ENCODE peak calls at places on chromosome 7, in five cellular contexts. U is endodermal cell; H is hepatocyte; G is CD8-positive, alpha-beta T cell; E is thyroid gland. M is an unnamed sample.

GRCh38 chr7:29345590-29345989 is 151.0 kb downstream of the CHN2 start:
- DNase-seq in U (peak), H (peak), G (peak), E (peak), M (peak)

GRCh38 chr7:132446666-132447217 is 129.5 kb downstream of the PLXNA4 start:
- DNase-seq in U (no peak), H (no peak), G (no peak), E (no peak), M (no peak)

GRCh38 chr7:106284516-106285050 is at the start of gene NAMPT:
- DNase-seq in U (peak), H (peak), G (no peak), E (peak), M (no peak)

GRCh38 chr7:30971440-30971839 is 7.7 kb downstream of the GHRHR start:
- DNase-seq in U (no peak), H (no peak), G (no peak), E (no peak), M (no peak)

GRCh38 chr7:98856021-98856422 is 13.8 kb downstream of the TMEM130 start:
- DNase-seq in U (no peak), H (no peak), G (no peak), E (no peak), M (no peak)

GRCh38 chr7:142854505-142855400 is at the start of gene EPHB6:
- DNase-seq in U (peak), H (peak), G (peak), E (peak), M (peak)

GRCh38 chr7:7175075-7175695 is 7.2 kb upstream of the C1GALT1 start:
- DNase-seq in U (no peak), H (no peak), G (no peak), E (no peak), M (no peak)

GRCh38 chr7:2577914-2578680 is 19.3 kb downstream of the IQCE start:
- DNase-seq in U (no peak), H (no peak), G (no peak), E (no peak), M (no peak)

GRCh38 chr7:123485187-123485586 is 49.2 kb downstream of the IQUB start:
- DNase-seq in U (no peak), H (no peak), G (no peak), E (no peak), M (no peak)

GRCh38 chr7:47622946-47623640 is 41.2 kb upstream of the TNS3 start:
- DNase-seq in U (no peak), H (peak), G (no peak), E (no peak), M (peak)

GRCh38 chr7:65509368-65510186 is 135.9 kb downstream of the ZNF92 start:
- DNase-seq in U (peak), H (no peak), G (no peak), E (no peak), M (no peak)

GRCh38 chr7:42068554-42069280 is 168.3 kb downstream of the GLI3 start:
- DNase-seq in U (no peak), H (no peak), G (no peak), E (peak), M (no peak)

GRCh38 chr7:134823400-134823799 is 44.0 kb downstream of the CALD1 start:
- DNase-seq in U (no peak), H (no peak), G (no peak), E (no peak), M (no peak)

GRCh38 chr7:36088966-36089365 is 64.1 kb upstream of the EEPD1 start:
- DNase-seq in U (no peak), H (no peak), G (no peak), E (no peak), M (no peak)

GRCh38 chr7:138328215-138328614 is 131.8 kb upstream of the TRIM24 start:
- DNase-seq in U (no peak), H (no peak), G (no peak), E (no peak), M (peak)

GRCh38 chr7:39421661-39422060 is 144.5 kb upstream of the YAE1 start:
- DNase-seq in U (no peak), H (no peak), G (no peak), E (no peak), M (no peak)

GRCh38 chr7:29017666-29018065 is 59.5 kb upstream of the TRIL start:
- DNase-seq in U (no peak), H (no peak), G (no peak), E (no peak), M (peak)

GRCh38 chr7:22001345-22002004 is 55.8 kb upstream of the CDCA7L start:
- DNase-seq in U (no peak), H (peak), G (no peak), E (no peak), M (peak)

GRCh38 chr7:102234131-102234530 is 52.5 kb upstream of the SH2B2 start:
- DNase-seq in U (no peak), H (no peak), G (no peak), E (no peak), M (no peak)

DNA sequence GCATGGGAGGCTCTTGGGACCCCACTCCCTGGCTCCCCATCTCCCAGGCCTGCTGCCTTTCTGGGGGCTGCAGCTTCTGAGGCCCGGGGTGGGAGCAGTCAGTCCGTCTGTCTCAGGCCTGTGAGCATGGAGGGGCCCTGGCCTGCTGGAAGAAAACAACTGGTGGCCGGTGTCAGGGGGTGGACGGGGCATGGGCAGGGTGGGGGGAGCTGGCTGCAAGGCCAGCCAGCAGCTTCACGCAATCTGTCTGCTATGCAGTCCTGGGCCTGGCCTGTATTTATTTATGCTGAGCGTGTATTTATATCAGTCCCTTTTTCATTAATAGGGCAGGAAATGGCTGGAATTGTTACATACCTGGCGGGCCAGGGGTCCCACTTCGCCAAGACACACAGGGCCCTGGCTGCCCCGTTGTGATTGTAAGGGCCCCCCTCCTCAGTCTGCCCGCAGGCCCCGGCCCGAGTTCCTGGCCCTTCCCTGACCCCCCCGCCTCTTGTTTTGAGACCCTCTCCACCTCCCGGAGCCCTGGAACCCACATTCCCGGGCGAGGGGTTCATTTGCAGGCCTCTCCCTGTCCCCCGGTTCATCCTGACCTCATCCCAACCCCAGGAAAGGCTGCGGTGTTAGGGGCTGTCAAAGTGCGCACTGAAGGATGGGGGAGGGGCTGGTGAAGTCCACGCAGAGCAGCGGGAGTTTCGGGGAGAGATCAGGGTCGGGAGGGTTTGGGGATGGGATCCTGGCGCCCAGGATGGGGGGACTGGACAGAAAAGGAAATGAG is 8.2 kb downstream of the TMEM270 start:
- DNase-seq in U (no peak), H (no peak), G (no peak), E (no peak), M (peak)
- H3K27ac ChIP-seq in U (no peak), H (no peak), G (no peak), E (no peak), M (no peak)

GRCh38 chr7:157302314-157302711 is 34.5 kb upstream of the DNAJB6 start:
- DNase-seq in U (no peak), H (no peak), G (peak), E (peak), M (no peak)
- H3K4me3 ChIP-seq in U (no peak), H (no peak), G (peak), E (no peak), M (no peak)

DNA sequence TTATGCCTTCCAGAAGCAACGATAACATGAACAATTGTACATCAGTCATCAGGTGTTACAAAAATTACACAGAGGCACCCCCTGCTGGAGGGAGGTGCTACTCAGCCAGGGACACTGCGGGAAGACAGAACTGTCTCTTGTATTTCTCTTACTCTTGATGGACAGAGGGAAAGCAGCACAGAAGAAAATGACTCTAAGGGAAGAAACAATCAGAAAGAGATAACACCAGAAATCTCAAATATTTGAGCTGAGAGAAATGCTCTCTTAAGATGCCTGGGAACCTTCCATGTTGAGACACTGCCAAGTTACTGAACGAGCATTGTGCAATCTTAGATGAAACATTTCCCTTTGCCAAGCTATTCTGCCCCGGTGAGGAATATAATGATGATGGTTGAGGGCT is 227.6 kb upstream of the NPSR1 start:
- DNase-seq in U (peak), H (peak), G (no peak), E (no peak), M (peak)
- TF ChIP-seq CTCF in U (peak), H (peak), G (no peak), E (no peak), M (peak)

DNA sequence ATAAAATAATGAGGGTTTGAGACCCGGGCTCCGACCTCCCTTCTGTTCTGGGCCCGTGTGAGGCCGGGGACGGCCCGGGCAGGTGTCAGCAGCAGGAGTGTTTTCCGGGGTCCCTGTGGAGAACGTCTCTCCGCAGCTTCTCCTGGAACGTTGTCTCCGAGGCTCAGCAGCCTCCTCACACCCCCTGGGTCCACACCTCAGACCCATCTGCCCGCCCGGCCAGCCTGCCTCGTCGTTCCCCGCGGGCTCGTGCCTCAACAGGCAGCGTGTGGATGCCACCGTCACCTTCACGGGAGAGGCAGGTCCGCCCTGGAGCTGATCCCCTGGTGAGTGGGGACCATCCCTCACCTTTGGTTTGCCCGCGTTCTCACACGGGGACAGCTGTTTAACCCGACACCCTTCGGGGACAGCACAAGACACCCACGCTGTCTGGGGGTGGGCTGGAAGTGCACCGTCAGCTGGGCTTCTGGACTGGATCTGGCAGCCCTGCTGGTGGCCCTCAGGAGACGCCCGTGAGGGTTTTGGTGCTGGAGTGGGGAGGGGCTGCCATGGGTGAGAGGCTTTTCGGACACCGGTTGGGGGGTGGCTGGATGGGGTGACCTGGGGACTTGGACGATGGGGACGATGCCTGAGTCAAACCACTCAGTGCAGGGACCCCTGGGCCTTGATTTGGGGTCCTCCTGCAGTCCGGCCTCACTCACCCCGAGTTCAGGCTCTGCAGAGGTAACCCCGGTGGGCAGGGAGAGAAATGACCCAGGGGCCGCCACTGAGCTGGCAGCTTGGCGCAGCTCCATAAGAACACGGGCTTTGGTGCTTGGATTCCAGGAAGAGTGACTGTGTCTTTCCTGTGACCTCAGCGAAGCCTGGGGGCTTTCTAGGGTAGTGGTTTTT is 131.7 kb downstream of the DNAJB6 start:
- DNase-seq in U (peak), H (no peak), G (no peak), E (no peak), M (no peak)
- H3K27ac ChIP-seq in U (no peak), H (no peak), G (no peak), E (no peak), M (no peak)